ENCODE peak calls at places on chromosomes 2 and 18, in seven cellular contexts. One of them, this sample, is unnamed.
A peak's percentile ranks its signal among the peaks of the same experiment; 100 is the strongest.

GRCh38 chr2:173159794-173160463 is 84.3 kb downstream of the MAP3K20 start:
- DNase-seq in mesendoderm: peak; percentile 85
- DNase-seq in G401: no peak
- DNase-seq in C1 segment of cervical spinal cord: no peak
- DNase-seq in iris pigment epithelial cell: peak; percentile 99
- DNase-seq in frontal cortex: no peak
- DNase-seq in hepatocyte: peak; percentile 86
- DNase-seq in this sample: peak; percentile 99

GRCh38 chr2:1750935-1751767 is 6.8 kb upstream of the PXDN start:
- DNase-seq in mesendoderm: peak; percentile 92
- DNase-seq in G401: peak; percentile 74
- DNase-seq in C1 segment of cervical spinal cord: no peak
- DNase-seq in iris pigment epithelial cell: peak; percentile 86
- DNase-seq in frontal cortex: peak; percentile 73
- DNase-seq in hepatocyte: peak; percentile 87
- DNase-seq in this sample: no peak

GRCh38 chr2:64562148-64562784 is 38.1 kb downstream of the AFTPH start:
- DNase-seq in mesendoderm: no peak
- DNase-seq in G401: no peak
- DNase-seq in C1 segment of cervical spinal cord: no peak
- DNase-seq in iris pigment epithelial cell: peak; percentile 17
- DNase-seq in frontal cortex: no peak
- DNase-seq in hepatocyte: no peak
- DNase-seq in this sample: no peak

GRCh38 chr2:183059561-183059960 is 19.0 kb upstream of the DUSP19 start:
- DNase-seq in mesendoderm: no peak
- DNase-seq in G401: no peak
- DNase-seq in C1 segment of cervical spinal cord: no peak
- DNase-seq in iris pigment epithelial cell: peak; percentile 94
- DNase-seq in frontal cortex: no peak
- DNase-seq in hepatocyte: peak; percentile 32
- DNase-seq in this sample: no peak

GRCh38 chr2:195108182-195108581 is 548.8 kb upstream of the SLC39A10 start:
- DNase-seq in mesendoderm: no peak
- DNase-seq in G401: no peak
- DNase-seq in C1 segment of cervical spinal cord: no peak
- DNase-seq in iris pigment epithelial cell: no peak
- DNase-seq in frontal cortex: no peak
- DNase-seq in hepatocyte: no peak
- DNase-seq in this sample: no peak

GRCh38 chr2:58484629-58485028 is 243.5 kb upstream of the FANCL start:
- DNase-seq in mesendoderm: no peak
- DNase-seq in G401: no peak
- DNase-seq in C1 segment of cervical spinal cord: no peak
- DNase-seq in iris pigment epithelial cell: no peak
- DNase-seq in frontal cortex: no peak
- DNase-seq in hepatocyte: no peak
- DNase-seq in this sample: no peak

GRCh38 chr2:152585830-152586484 is 131.3 kb downstream of the PRPF40A start:
- DNase-seq in mesendoderm: no peak
- DNase-seq in G401: no peak
- DNase-seq in C1 segment of cervical spinal cord: no peak
- DNase-seq in iris pigment epithelial cell: peak; percentile 96
- DNase-seq in frontal cortex: no peak
- DNase-seq in hepatocyte: peak; percentile 37
- DNase-seq in this sample: peak; percentile 50

GRCh38 chr2:132804045-132804444 is 134.0 kb upstream of the LYPD1 start:
- DNase-seq in mesendoderm: peak; percentile 55
- DNase-seq in G401: peak; percentile 19
- DNase-seq in C1 segment of cervical spinal cord: peak; percentile 9
- DNase-seq in iris pigment epithelial cell: peak; percentile 69
- DNase-seq in frontal cortex: no peak
- DNase-seq in hepatocyte: no peak
- DNase-seq in this sample: no peak

GRCh38 chr2:39780825-39781600 is 2.0 kb upstream of the THUMPD2 start:
- DNase-seq in mesendoderm: peak; percentile 9
- DNase-seq in G401: no peak
- DNase-seq in C1 segment of cervical spinal cord: peak; percentile 3
- DNase-seq in iris pigment epithelial cell: no peak
- DNase-seq in frontal cortex: no peak
- DNase-seq in hepatocyte: no peak
- DNase-seq in this sample: no peak

GRCh38 chr2:119517433-119517832 is 6.8 kb downstream of the SCTR start:
- DNase-seq in mesendoderm: peak; percentile 77
- DNase-seq in G401: peak; percentile 16
- DNase-seq in C1 segment of cervical spinal cord: no peak
- DNase-seq in iris pigment epithelial cell: peak; percentile 54
- DNase-seq in frontal cortex: no peak
- DNase-seq in hepatocyte: peak; percentile 75
- DNase-seq in this sample: no peak

GRCh38 chr18:9902832-9903231 is 11.0 kb upstream of the VAPA start:
- DNase-seq in mesendoderm: no peak
- DNase-seq in G401: no peak
- DNase-seq in C1 segment of cervical spinal cord: no peak
- DNase-seq in iris pigment epithelial cell: no peak
- DNase-seq in frontal cortex: no peak
- DNase-seq in hepatocyte: no peak
- DNase-seq in this sample: no peak

GRCh38 chr18:9058426-9058825 is 44.1 kb upstream of the NDUFV2 start:
- DNase-seq in mesendoderm: no peak
- DNase-seq in G401: no peak
- DNase-seq in C1 segment of cervical spinal cord: no peak
- DNase-seq in iris pigment epithelial cell: no peak
- DNase-seq in frontal cortex: no peak
- DNase-seq in hepatocyte: no peak
- DNase-seq in this sample: no peak

GRCh38 chr2:20093263-20094141 is 42.1 kb upstream of the LAPTM4A start:
- DNase-seq in mesendoderm: peak; percentile 91
- DNase-seq in G401: peak; percentile 47
- DNase-seq in C1 segment of cervical spinal cord: no peak
- DNase-seq in iris pigment epithelial cell: peak; percentile 81
- DNase-seq in frontal cortex: peak; percentile 39
- DNase-seq in hepatocyte: peak; percentile 88
- DNase-seq in this sample: peak; percentile 26

GRCh38 chr2:114651933-114652332 is 209.5 kb downstream of the DPP10 start:
- DNase-seq in mesendoderm: no peak
- DNase-seq in G401: no peak
- DNase-seq in C1 segment of cervical spinal cord: no peak
- DNase-seq in iris pigment epithelial cell: no peak
- DNase-seq in frontal cortex: no peak
- DNase-seq in hepatocyte: no peak
- DNase-seq in this sample: no peak

GRCh38 chr2:232860593-232861241 is 9.3 kb upstream of the SNORC start:
- DNase-seq in mesendoderm: peak; percentile 68
- DNase-seq in G401: no peak
- DNase-seq in C1 segment of cervical spinal cord: no peak
- DNase-seq in iris pigment epithelial cell: no peak
- DNase-seq in frontal cortex: no peak
- DNase-seq in hepatocyte: peak; percentile 51
- DNase-seq in this sample: no peak

GRCh38 chr2:235050992-235051351 is 99.2 kb downstream of the SH3BP4 start:
- DNase-seq in mesendoderm: peak; percentile 84
- DNase-seq in G401: peak; percentile 87
- DNase-seq in C1 segment of cervical spinal cord: peak; percentile 80
- DNase-seq in iris pigment epithelial cell: peak; percentile 81
- DNase-seq in frontal cortex: peak; percentile 83
- DNase-seq in hepatocyte: peak; percentile 78
- DNase-seq in this sample: peak; percentile 62

GRCh38 chr18:3367491-3368091 is 82.4 kb upstream of the TGIF1 start:
- DNase-seq in mesendoderm: no peak
- DNase-seq in G401: no peak
- DNase-seq in C1 segment of cervical spinal cord: no peak
- DNase-seq in iris pigment epithelial cell: peak; percentile 84
- DNase-seq in frontal cortex: no peak
- DNase-seq in hepatocyte: no peak
- DNase-seq in this sample: no peak

GRCh38 chr2:133431289-133431688 is 137.0 kb downstream of the NCKAP5 start:
- DNase-seq in mesendoderm: no peak
- DNase-seq in G401: no peak
- DNase-seq in C1 segment of cervical spinal cord: no peak
- DNase-seq in iris pigment epithelial cell: peak; percentile 57
- DNase-seq in frontal cortex: no peak
- DNase-seq in hepatocyte: peak; percentile 30
- DNase-seq in this sample: no peak

GRCh38 chr18:42192251-42193248 is 237.5 kb downstream of the PIK3C3 start:
- DNase-seq in mesendoderm: no peak
- DNase-seq in G401: no peak
- DNase-seq in C1 segment of cervical spinal cord: no peak
- DNase-seq in iris pigment epithelial cell: peak; percentile 83
- DNase-seq in frontal cortex: no peak
- DNase-seq in hepatocyte: no peak
- DNase-seq in this sample: no peak

GRCh38 chr2:96097951-96098823 is 18.2 kb downstream of the ADRA2B start:
- DNase-seq in mesendoderm: no peak
- DNase-seq in G401: no peak
- DNase-seq in C1 segment of cervical spinal cord: no peak
- DNase-seq in iris pigment epithelial cell: no peak
- DNase-seq in frontal cortex: no peak
- DNase-seq in hepatocyte: no peak
- DNase-seq in this sample: no peak

GRCh38 chr2:216501854-216502253 is 3.2 kb downstream of the RPL37A start:
- DNase-seq in mesendoderm: no peak
- DNase-seq in G401: no peak
- DNase-seq in C1 segment of cervical spinal cord: no peak
- DNase-seq in iris pigment epithelial cell: no peak
- DNase-seq in frontal cortex: no peak
- DNase-seq in hepatocyte: no peak
- DNase-seq in this sample: no peak

GRCh38 chr2:140348826-140349225 is 1568.6 kb upstream of the NXPH2 start:
- DNase-seq in mesendoderm: peak; percentile 73
- DNase-seq in G401: no peak
- DNase-seq in C1 segment of cervical spinal cord: no peak
- DNase-seq in iris pigment epithelial cell: no peak
- DNase-seq in frontal cortex: no peak
- DNase-seq in hepatocyte: no peak
- DNase-seq in this sample: no peak

GRCh38 chr2:200356794-200357472 is 50.4 kb downstream of the SPATS2L start:
- DNase-seq in mesendoderm: peak; percentile 81
- DNase-seq in G401: no peak
- DNase-seq in C1 segment of cervical spinal cord: no peak
- DNase-seq in iris pigment epithelial cell: peak; percentile 70
- DNase-seq in frontal cortex: no peak
- DNase-seq in hepatocyte: no peak
- DNase-seq in this sample: no peak

GRCh38 chr2:195683174-195683573 is 26.1 kb downstream of the SLC39A10 start:
- DNase-seq in mesendoderm: no peak
- DNase-seq in G401: no peak
- DNase-seq in C1 segment of cervical spinal cord: no peak
- DNase-seq in iris pigment epithelial cell: peak; percentile 85
- DNase-seq in frontal cortex: no peak
- DNase-seq in hepatocyte: no peak
- DNase-seq in this sample: no peak

GRCh38 chr2:209334188-209335017 is 89.4 kb upstream of the MAP2 start:
- DNase-seq in mesendoderm: peak; percentile 55
- DNase-seq in G401: peak; percentile 84
- DNase-seq in C1 segment of cervical spinal cord: no peak
- DNase-seq in iris pigment epithelial cell: peak; percentile 43
- DNase-seq in frontal cortex: peak; percentile 28
- DNase-seq in hepatocyte: peak; percentile 77
- DNase-seq in this sample: no peak

GRCh38 chr2:234437642-234438321 is 59.1 kb downstream of the ARL4C start:
- DNase-seq in mesendoderm: no peak
- DNase-seq in G401: peak; percentile 98
- DNase-seq in C1 segment of cervical spinal cord: peak; percentile 23
- DNase-seq in iris pigment epithelial cell: no peak
- DNase-seq in frontal cortex: peak; percentile 38
- DNase-seq in hepatocyte: no peak
- DNase-seq in this sample: no peak

GRCh38 chr2:70887550-70888229 is 48.0 kb upstream of the ATP6V1B1 start:
- DNase-seq in mesendoderm: no peak
- DNase-seq in G401: peak; percentile 40
- DNase-seq in C1 segment of cervical spinal cord: no peak
- DNase-seq in iris pigment epithelial cell: no peak
- DNase-seq in frontal cortex: no peak
- DNase-seq in hepatocyte: peak; percentile 56
- DNase-seq in this sample: no peak

GRCh38 chr18:52570975-52571374 is 231.0 kb downstream of the DCC start:
- DNase-seq in mesendoderm: no peak
- DNase-seq in G401: no peak
- DNase-seq in C1 segment of cervical spinal cord: no peak
- DNase-seq in iris pigment epithelial cell: no peak
- DNase-seq in frontal cortex: no peak
- DNase-seq in hepatocyte: no peak
- DNase-seq in this sample: no peak

GRCh38 chr18:55868909-55869308 is 280.9 kb upstream of the TCF4 start:
- DNase-seq in mesendoderm: no peak
- DNase-seq in G401: no peak
- DNase-seq in C1 segment of cervical spinal cord: no peak
- DNase-seq in iris pigment epithelial cell: peak; percentile 54
- DNase-seq in frontal cortex: no peak
- DNase-seq in hepatocyte: no peak
- DNase-seq in this sample: no peak

GRCh38 chr18:48948112-48949050 is 2.4 kb downstream of the SMAD7 start:
- DNase-seq in mesendoderm: peak; percentile 95
- DNase-seq in G401: peak; percentile 50
- DNase-seq in C1 segment of cervical spinal cord: no peak
- DNase-seq in iris pigment epithelial cell: peak; percentile 91
- DNase-seq in frontal cortex: no peak
- DNase-seq in hepatocyte: peak; percentile 85
- DNase-seq in this sample: no peak

GRCh38 chr2:85763831-85764230 is 10.0 kb downstream of the ATOH8 start:
- DNase-seq in mesendoderm: no peak
- DNase-seq in G401: no peak
- DNase-seq in C1 segment of cervical spinal cord: no peak
- DNase-seq in iris pigment epithelial cell: no peak
- DNase-seq in frontal cortex: no peak
- DNase-seq in hepatocyte: no peak
- DNase-seq in this sample: no peak

GRCh38 chr2:9613291-9613690 is 17.5 kb downstream of the YWHAQ start:
- DNase-seq in mesendoderm: no peak
- DNase-seq in G401: no peak
- DNase-seq in C1 segment of cervical spinal cord: no peak
- DNase-seq in iris pigment epithelial cell: peak; percentile 87
- DNase-seq in frontal cortex: no peak
- DNase-seq in hepatocyte: no peak
- DNase-seq in this sample: no peak

GRCh38 chr2:29834036-29834540 is 87.3 kb downstream of the ALK start:
- DNase-seq in mesendoderm: no peak
- DNase-seq in G401: no peak
- DNase-seq in C1 segment of cervical spinal cord: no peak
- DNase-seq in iris pigment epithelial cell: no peak
- DNase-seq in frontal cortex: no peak
- DNase-seq in hepatocyte: no peak
- DNase-seq in this sample: no peak

GRCh38 chr2:2743164-2743571 is 412.1 kb upstream of the MYT1L start:
- DNase-seq in mesendoderm: peak; percentile 7
- DNase-seq in G401: peak; percentile 27
- DNase-seq in C1 segment of cervical spinal cord: peak; percentile 26
- DNase-seq in iris pigment epithelial cell: peak; percentile 28
- DNase-seq in frontal cortex: peak; percentile 78
- DNase-seq in hepatocyte: peak; percentile 43
- DNase-seq in this sample: peak; percentile 78

GRCh38 chr18:70074091-70074490 is 126.4 kb upstream of the CD226 start:
- DNase-seq in mesendoderm: no peak
- DNase-seq in G401: no peak
- DNase-seq in C1 segment of cervical spinal cord: no peak
- DNase-seq in iris pigment epithelial cell: peak; percentile 39
- DNase-seq in frontal cortex: no peak
- DNase-seq in hepatocyte: no peak
- DNase-seq in this sample: no peak

GRCh38 chr2:88187038-88187676 is 17.0 kb downstream of the THNSL2 start:
- DNase-seq in mesendoderm: peak; percentile 93
- DNase-seq in G401: peak; percentile 23
- DNase-seq in C1 segment of cervical spinal cord: peak; percentile 7
- DNase-seq in iris pigment epithelial cell: peak; percentile 56
- DNase-seq in frontal cortex: peak; percentile 76
- DNase-seq in hepatocyte: peak; percentile 90
- DNase-seq in this sample: peak; percentile 75

GRCh38 chr2:239471011-239471792 is 70.4 kb upstream of the HDAC4 start:
- DNase-seq in mesendoderm: no peak
- DNase-seq in G401: no peak
- DNase-seq in C1 segment of cervical spinal cord: no peak
- DNase-seq in iris pigment epithelial cell: no peak
- DNase-seq in frontal cortex: no peak
- DNase-seq in hepatocyte: no peak
- DNase-seq in this sample: no peak